ENCODE peak calls at places on chromosome 20, in four cellular contexts. H is BE2C; N is effector memory CD4-positive, alpha-beta T cell; P is heart right ventricle. V is an unnamed sample. For H3K9me3, the result is how much of the 10 kb centered on the place peaks cover.

GRCh38 chr20:49037962-49038387 is 8.1 kb upstream of the CSE1L start:
- DNase-seq in H (no peak), N (no peak), P (no peak), V (no peak)

GRCh38 chr20:35680464-35681183 is 15.9 kb upstream of the CPNE1 start:
- DNase-seq in H (no peak), P (no peak), N (no peak), V (no peak)

GRCh38 chr20:36399147-36399968 is 93.2 kb downstream of the DLGAP4 start:
- DNase-seq in N (no peak), P (no peak), H (peak), V (peak)

GRCh38 chr20:36821964-36822437 is 48.4 kb upstream of the DSN1 start:
- DNase-seq in N (no peak), P (no peak), H (no peak), V (no peak)

GRCh38 chr20:57458400-57459160 is 66.4 kb downstream of the CTCFL start:
- DNase-seq in P (no peak), N (no peak), H (no peak), V (no peak)

GRCh38 chr20:47317127-47317895 is 39.2 kb downstream of the ZMYND8 start:
- DNase-seq in H (no peak), N (peak), P (peak), V (peak)

GRCh38 chr20:37299718-37300529 is 10.5 kb downstream of the MANBAL start:
- DNase-seq in P (no peak), H (no peak), N (no peak), V (no peak)

GRCh38 chr20:41314386-41314785 is 3.1 kb downstream of the ZHX3 start:
- DNase-seq in P (no peak), H (no peak), N (no peak), V (no peak)

GRCh38 chr20:53643031-53643832 is 49.6 kb upstream of the ZNF217 start:
- DNase-seq in P (no peak), H (no peak), N (peak), V (peak)

GRCh38 chr20:33460711-33461110 is 17.1 kb upstream of the SNTA1 start:
- DNase-seq in H (no peak), N (no peak), P (no peak), V (no peak)

DNA sequence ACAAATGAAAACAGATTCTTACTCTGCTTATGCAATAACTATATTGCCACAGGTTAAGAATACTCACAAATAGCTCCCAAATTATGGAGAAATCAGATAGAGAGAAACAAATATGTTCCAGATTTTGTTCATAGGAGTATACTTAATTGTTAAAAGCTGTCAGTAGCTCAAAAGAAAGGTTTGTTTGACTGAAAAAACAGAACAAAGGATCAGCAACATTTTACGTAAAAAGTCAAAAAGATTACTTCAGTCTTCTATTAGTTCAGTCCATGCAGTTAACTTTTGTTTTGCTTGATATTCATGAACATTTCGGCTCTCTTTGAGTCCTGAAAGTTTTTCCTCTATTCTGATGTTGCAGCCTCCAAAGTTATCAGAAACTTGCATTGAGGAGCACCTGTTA is 13.4 kb upstream of the NANP start:
- DNase-seq in N (no peak), H (no peak), P (no peak), V (no peak)
- H3K9me3 ChIP-seq in N (under half), H (under half), P (under half), V (under half)

GRCh38 chr20:31908424-31908823 is 38.0 kb downstream of the TTLL9 start:
- DNase-seq in P (no peak), H (no peak), N (no peak), V (no peak)
- H3K4me3 ChIP-seq in P (no peak), H (no peak), N (no peak), V (no peak)

DNA sequence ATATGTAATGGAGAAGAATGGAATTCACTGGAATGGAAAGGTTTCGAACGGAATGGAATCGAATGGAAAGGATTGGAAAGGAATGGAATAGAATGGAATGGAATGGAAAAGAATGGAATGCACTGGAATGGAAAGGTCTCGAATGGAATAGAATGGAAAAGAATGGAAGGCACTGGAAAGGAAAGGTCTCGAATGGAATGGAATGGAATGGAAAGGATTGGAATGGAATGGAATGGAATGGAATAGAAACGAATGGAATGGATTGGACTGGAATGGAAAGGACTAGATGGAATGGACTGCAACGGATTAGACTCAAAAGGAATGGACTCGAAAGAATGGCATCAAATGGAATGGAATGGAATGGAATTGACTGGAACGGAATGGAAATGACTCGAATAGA is 20.5 kb upstream of the DEFB115 start:
- DNase-seq in H (no peak), N (no peak), P (no peak), V (no peak)
- H3K9me3 ChIP-seq in H (under half), N (under half), P (half or more), V (under half)

GRCh38 chr20:17617868-17618672 is 48.2 kb downstream of the DSTN start:
- DNase-seq in H (no peak), P (no peak), N (no peak), V (no peak)
- H3K4me3 ChIP-seq in H (no peak), P (no peak), N (no peak), V (no peak)

DNA sequence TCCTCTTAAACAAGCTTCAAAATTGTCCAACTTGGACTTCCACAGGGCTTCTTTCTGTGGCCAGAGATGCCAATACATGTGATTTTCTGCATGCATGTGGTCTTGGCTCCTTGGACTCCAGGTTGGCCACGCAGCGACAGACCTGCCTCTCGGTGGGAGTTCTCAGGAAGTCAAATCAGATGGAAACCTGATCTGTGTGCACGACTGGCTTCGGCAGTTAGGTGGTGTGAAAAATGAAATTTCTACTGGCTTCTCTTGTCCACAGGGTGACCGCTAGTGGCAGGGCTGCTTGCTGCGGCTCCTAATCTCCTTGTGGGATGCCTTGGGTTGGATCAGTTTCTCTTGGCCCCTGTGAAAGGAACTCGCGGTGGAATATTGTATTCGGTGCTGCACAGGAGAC is 57.3 kb downstream of the PHACTR3 start:
- DNase-seq in H (no peak), P (no peak), N (no peak), V (no peak)
- H3K9me3 ChIP-seq in H (under half), P (under half), N (under half), V (under half)

GRCh38 chr20:10639762-10640556 is 33.8 kb downstream of the JAG1 start:
- DNase-seq in N (no peak), P (no peak), H (no peak), V (no peak)
- H3K4me3 ChIP-seq in N (no peak), P (no peak), H (no peak), V (no peak)

GRCh38 chr20:62907377-62908317 is 18.7 kb downstream of the DIDO1 start:
- DNase-seq in N (no peak), P (no peak), H (peak), V (peak)
- H3K9me3 ChIP-seq in N (under half), P (under half), H (under half), V (under half)

DNA sequence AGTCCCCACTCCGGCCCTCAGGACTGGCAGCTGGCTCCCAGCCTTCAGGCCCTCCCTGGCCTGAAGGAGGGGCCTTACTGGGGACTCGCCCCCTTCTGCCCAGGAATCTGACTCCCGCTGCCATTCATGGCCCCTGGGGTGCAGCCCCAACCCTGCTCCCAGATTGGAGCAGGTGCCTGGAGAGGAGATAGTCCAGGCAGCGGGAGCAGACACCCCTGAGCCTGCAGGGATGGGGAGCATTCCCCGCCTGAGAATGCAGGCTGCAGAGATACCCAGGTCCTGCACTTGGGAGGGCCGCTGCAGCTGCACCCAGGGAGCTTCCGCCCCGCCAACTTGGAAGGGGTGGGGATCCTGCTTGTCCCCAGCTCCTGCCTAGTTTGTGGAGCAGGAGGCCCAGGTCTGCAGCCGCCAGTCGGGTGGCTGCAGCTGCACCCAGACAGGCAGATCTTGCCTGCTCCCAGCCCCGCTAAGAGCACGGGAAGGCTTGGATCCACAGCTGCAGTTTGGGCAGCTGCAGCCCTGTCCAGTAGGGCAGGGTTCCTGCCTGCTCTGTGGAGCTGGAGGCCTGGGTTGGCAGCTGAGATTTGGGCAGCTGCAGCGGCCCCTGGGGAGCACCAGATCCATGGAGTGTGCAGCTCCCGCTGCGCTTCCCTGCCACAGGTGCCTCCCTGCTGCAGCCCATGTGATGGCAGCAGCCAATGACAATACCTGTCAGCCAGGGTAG is 5.2 kb downstream of the GTSF1L start:
- DNase-seq in P (no peak), N (no peak), H (peak), V (peak)
- H3K4me3 ChIP-seq in P (no peak), N (peak), H (peak), V (no peak)

V was measured in SJCRH30.